ENCODE peak calls at places on chromosomes 4 and X, in nine cellular contexts. Z, H, K, M, B, V, L, J and F are unnamed samples.

GRCh38 chr4:6548201-6548881 is 26.6 kb upstream of the MAN2B2 start:
- DNase-seq in Z (peak; percentile 6), H (peak; percentile 57), K (no peak), M (no peak), B (no peak), V (no peak), L (no peak), J (peak; percentile 12), F (no peak)

GRCh38 chr4:43776371-43776770 is 672.2 kb downstream of the KCTD8 start:
- DNase-seq in Z (no peak), H (peak; percentile 9), K (no peak), M (no peak), B (no peak), V (no peak), L (no peak), J (peak; percentile 24), F (no peak)

GRCh38 chr4:82984459-82984858 is 26.2 kb downstream of the LIN54 start:
- DNase-seq in Z (no peak), H (peak; percentile 46), K (no peak), M (no peak), B (no peak), V (no peak), L (no peak), J (peak; percentile 5), F (no peak)

GRCh38 chr4:128913228-128913627 is 103.7 kb downstream of the JADE1 start:
- DNase-seq in Z (no peak), H (no peak), K (no peak), M (no peak), B (no peak), V (no peak), L (no peak), J (peak; percentile 10), F (no peak)

GRCh38 chrX:39152106-39152649 is 350.9 kb downstream of the MID1IP1 start:
- DNase-seq in Z (no peak), H (peak; percentile 22), K (no peak), M (no peak), B (no peak), V (no peak), L (no peak), J (no peak), F (no peak)

GRCh38 chrX:103398321-103398937 is 22.1 kb downstream of the BEX3 start:
- DNase-seq in Z (no peak), H (peak; percentile 88), K (no peak), M (no peak), B (no peak), V (no peak), L (no peak), J (peak; percentile 73), F (no peak)

GRCh38 chrX:350148-350533 is 31.5 kb upstream of the GTPBP6 start:
- DNase-seq in Z (no peak), H (no peak), K (no peak), M (no peak), B (no peak), V (no peak), L (no peak), J (no peak), F (no peak)

GRCh38 chrX:123959281-123960063 is 2.0 kb upstream of the STAG2 start:
- DNase-seq in Z (peak; percentile 37), H (peak; percentile 61), K (peak; percentile 65), M (peak; percentile 33), B (peak; percentile 58), V (peak; percentile 11), L (no peak), J (peak; percentile 35), F (no peak)

GRCh38 chr4:187475901-187476300 is 519.7 kb upstream of the ZFP42 start:
- DNase-seq in Z (no peak), H (no peak), K (no peak), M (no peak), B (no peak), V (no peak), L (no peak), J (no peak), F (no peak)

GRCh38 chr4:51925307-51925706 is 82.4 kb downstream of the DCUN1D4 start:
- DNase-seq in Z (no peak), H (no peak), K (no peak), M (no peak), B (no peak), V (no peak), L (no peak), J (no peak), F (no peak)

GRCh38 chr4:112853662-112854256 is 195.7 kb upstream of the ANK2 start:
- DNase-seq in Z (no peak), H (peak; percentile 30), K (no peak), M (no peak), B (no peak), V (no peak), L (no peak), J (no peak), F (no peak)

GRCh38 chr4:138957302-138957701 is 58.3 kb upstream of the NOCT start:
- DNase-seq in Z (no peak), H (no peak), K (no peak), M (no peak), B (no peak), V (no peak), L (no peak), J (no peak), F (no peak)

GRCh38 chrX:129759576-129760061 is 20.1 kb upstream of the SASH3 start:
- DNase-seq in Z (peak; percentile 43), H (peak; percentile 53), K (peak; percentile 52), M (no peak), B (no peak), V (peak; percentile 40), L (peak; percentile 73), J (peak; percentile 18), F (no peak)

GRCh38 chr4:80097395-80098177 is 24.6 kb upstream of the ANTXR2 start:
- DNase-seq in Z (no peak), H (peak; percentile 90), K (no peak), M (no peak), B (peak; percentile 24), V (no peak), L (no peak), J (peak; percentile 65), F (no peak)

GRCh38 chrX:136711147-136711546 is 63.2 kb downstream of the CD40LG start:
- DNase-seq in Z (peak; percentile 32), H (peak; percentile 51), K (peak; percentile 46), M (no peak), B (peak; percentile 31), V (no peak), L (no peak), J (peak; percentile 29), F (no peak)

GRCh38 chr4:147831452-147832192 is 99.7 kb downstream of the ARHGAP10 start:
- DNase-seq in Z (peak; percentile 20), H (peak; percentile 95), K (no peak), M (peak; percentile 40), B (no peak), V (no peak), L (no peak), J (peak; percentile 88), F (no peak)
- H3K4me1 ChIP-seq in Z (no peaks in the 10 kb centered on the region), H (peaks cover 48% of the 10 kb centered on the region), K (peaks cover 8% of the 10 kb centered on the region), M (peaks cover 17% of the 10 kb centered on the region), B (peaks cover 6% of the 10 kb centered on the region), V (no peaks in the 10 kb centered on the region), L (no peaks in the 10 kb centered on the region), J (peaks cover 30% of the 10 kb centered on the region), F (peaks cover 62% of the 10 kb centered on the region)

GRCh38 chr4:111330786-111331185 is 707.9 kb upstream of the PITX2 start:
- DNase-seq in Z (no peak), H (peak; percentile 51), K (no peak), M (no peak), B (no peak), V (no peak), L (no peak), J (no peak), F (no peak)

GRCh38 chr4:111334356-111334755 is 711.5 kb upstream of the PITX2 start:
- DNase-seq in Z (no peak), H (peak; percentile 7), K (no peak), M (no peak), B (no peak), V (no peak), L (no peak), J (no peak), F (no peak)
- H3K27me3 ChIP-seq in Z (no peaks in the 10 kb centered on the region), H (no peaks in the 10 kb centered on the region), K (no peaks in the 10 kb centered on the region), M (no peaks in the 10 kb centered on the region), B (no peaks in the 10 kb centered on the region), V (no peaks in the 10 kb centered on the region), L (no peaks in the 10 kb centered on the region), J (no peaks in the 10 kb centered on the region), F (no peaks in the 10 kb centered on the region)

GRCh38 chr4:87086143-87086805 is 134.1 kb downstream of the KLHL8 start:
- DNase-seq in Z (no peak), H (no peak), K (no peak), M (no peak), B (no peak), V (no peak), L (no peak), J (no peak), F (no peak)
- H3K4me1 ChIP-seq in Z (no peaks in the 10 kb centered on the region), H (peaks cover 16% of the 10 kb centered on the region), K (peaks cover 13% of the 10 kb centered on the region), M (peaks cover 15% of the 10 kb centered on the region), B (peaks cover 3% of the 10 kb centered on the region), V (no peaks in the 10 kb centered on the region), L (no peaks in the 10 kb centered on the region), J (peaks cover 27% of the 10 kb centered on the region), F (peaks cover 71% of the 10 kb centered on the region)

GRCh38 chrX:35339796-35340195 is 397.2 kb downstream of the FAM47B start:
- DNase-seq in Z (no peak), H (no peak), K (no peak), M (no peak), B (no peak), V (no peak), L (no peak), J (no peak), F (no peak)
- H3K27me3 ChIP-seq in Z (no peaks in the 10 kb centered on the region), H (no peaks in the 10 kb centered on the region), K (no peaks in the 10 kb centered on the region), M (no peaks in the 10 kb centered on the region), B (no peaks in the 10 kb centered on the region), V (no peaks in the 10 kb centered on the region), L (no peaks in the 10 kb centered on the region), J (no peaks in the 10 kb centered on the region), F (no peaks in the 10 kb centered on the region)

GRCh38 chrX:71533850-71534515 is 1.1 kb downstream of the OGT start:
- DNase-seq in Z (peak; percentile 36), H (peak; percentile 59), K (peak; percentile 56), M (peak; percentile 34), B (peak; percentile 30), V (peak; percentile 58), L (peak; percentile 72), J (peak; percentile 52), F (no peak)

GRCh38 chrX:71537743-71538142 is 4.8 kb downstream of the OGT start:
- DNase-seq in Z (no peak), H (no peak), K (no peak), M (no peak), B (no peak), V (no peak), L (no peak), J (no peak), F (no peak)

GRCh38 chrX:71533514-71533849 is 578 bp downstream of the OGT start:
- DNase-seq in Z (no peak), H (no peak), K (no peak), M (no peak), B (no peak), V (no peak), L (no peak), J (no peak), F (no peak)

GRCh38 chrX:71534773-71535544 is 2.1 kb downstream of the OGT start:
- DNase-seq in Z (no peak), H (peak; percentile 29), K (no peak), M (no peak), B (no peak), V (no peak), L (no peak), J (no peak), F (no peak)

GRCh38 chrX:71536285-71536684 is 3.4 kb downstream of the OGT start:
- DNase-seq in Z (no peak), H (peak; percentile 43), K (no peak), M (no peak), B (no peak), V (no peak), L (peak; percentile 39), J (no peak), F (no peak)
- H3K4me1 ChIP-seq in Z (no peaks in the 10 kb centered on the region), H (peaks cover 24% of the 10 kb centered on the region), K (peaks cover 19% of the 10 kb centered on the region), M (peaks cover 3% of the 10 kb centered on the region), B (no peaks in the 10 kb centered on the region), V (peaks cover 11% of the 10 kb centered on the region), L (peaks cover 48% of the 10 kb centered on the region), J (peaks cover 26% of the 10 kb centered on the region), F (peaks cover 34% of the 10 kb centered on the region)